ENCODE peak calls at places on chromosomes 7 and 10, in ten cellular contexts. D is small intestine, Z is aorta, T is IMR-90, M is sigmoid colon, N is fibroblast of lung, G is osteoblast, Y is thyroid gland, R is neuronal stem cell, L is heart right ventricle. K is an unnamed sample.

GRCh38 chr10:73625884-73626753 is 15.2 kb downstream of the MYOZ1 start:
- DNase-seq in T (peak; percentile 98), N (peak; percentile 98), Z (peak; percentile 97), L (peak; percentile 88), R (peak; percentile 97), G (peak; percentile 97), D (peak; percentile 99), M (peak; percentile 98), Y (peak; percentile 95), K (peak; percentile 96)

GRCh38 chr7:16465469-16466086 is at the start of gene SOSTDC1:
- DNase-seq in N (peak; percentile 37), M (no peak), Y (no peak), Z (no peak), T (no peak), R (peak; percentile 31), D (peak; percentile 29), G (peak; percentile 38), L (no peak), K (peak; percentile 10)

GRCh38 chr10:107913317-107914294 is 749.1 kb upstream of the SORCS1 start:
- DNase-seq in T (no peak), D (no peak), M (no peak), N (no peak), Z (no peak), L (no peak), G (no peak), R (peak; percentile 36), Y (no peak), K (peak; percentile 52)

GRCh38 chr7:112481833-112482669 is 1.3 kb downstream of the LSMEM1 start:
- DNase-seq in L (no peak), R (no peak), Z (no peak), N (peak; percentile 90), T (peak; percentile 86), G (peak; percentile 79), M (peak; percentile 90), Y (peak; percentile 27), D (no peak), K (no peak)

GRCh38 chr7:1569016-1569415 is 816 bp downstream of the PSMG3 start:
- DNase-seq in G (peak; percentile 78), M (no peak), Y (no peak), T (peak; percentile 41), D (peak; percentile 30), R (no peak), L (no peak), Z (no peak), N (peak; percentile 46), K (no peak)

GRCh38 chr10:121088524-121088923 is 237.4 kb downstream of the WDR11 start:
- DNase-seq in L (no peak), T (no peak), Y (peak; percentile 50), N (no peak), Z (no peak), M (no peak), R (no peak), D (no peak), G (peak; percentile 36), K (peak; percentile 68)

GRCh38 chr7:64667311-64667710 is 1.4 kb downstream of the ZNF107 start:
- DNase-seq in R (no peak), D (no peak), L (no peak), N (no peak), M (no peak), Y (no peak), G (no peak), T (no peak), Z (no peak), K (no peak)

GRCh38 chr7:105806592-105807266 is 69.7 kb downstream of the ATXN7L1 start:
- DNase-seq in Y (peak; percentile 75), D (peak; percentile 60), G (peak; percentile 94), M (no peak), L (no peak), N (peak; percentile 58), Z (no peak), R (no peak), T (peak; percentile 79), K (no peak)

GRCh38 chr10:96960872-96961271 is 128.8 kb downstream of the LCOR start:
- DNase-seq in R (no peak), T (peak; percentile 5), N (no peak), L (no peak), M (no peak), Y (no peak), G (no peak), Z (no peak), D (no peak), K (no peak)

GRCh38 chr10:43055991-43056567 is 20.8 kb upstream of the RET start:
- DNase-seq in R (no peak), D (no peak), G (no peak), M (peak; percentile 33), Z (peak; percentile 49), Y (peak; percentile 75), T (no peak), L (no peak), N (no peak), K (no peak)

GRCh38 chr7:685540-685939 is 41.0 kb upstream of the DNAAF5 start:
- DNase-seq in N (no peak), D (no peak), Z (no peak), T (no peak), R (no peak), L (no peak), Y (no peak), G (no peak), M (no peak), K (no peak)

GRCh38 chr10:17368708-17369272 is 85.6 kb downstream of the ST8SIA6 start:
- DNase-seq in L (no peak), D (no peak), T (no peak), M (no peak), N (no peak), Y (no peak), Z (no peak), R (no peak), G (no peak), K (no peak)

GRCh38 chr10:132948351-132948750 is 6.0 kb upstream of the CFAP46 start:
- DNase-seq in T (no peak), Y (no peak), R (no peak), N (no peak), Z (no peak), D (no peak), M (no peak), L (no peak), G (no peak), K (no peak)
- H3K4me3 ChIP-seq in T (no peak overlapping the region), Y (no peak overlapping the region), R (no peak overlapping the region), N (no peak overlapping the region), Z (no peak overlapping the region), D (no peak overlapping the region), M (no peak overlapping the region), L (no peak overlapping the region), G (no peak overlapping the region), K (no peak overlapping the region)

GRCh38 chr7:136549756-136550155 is 318.7 kb upstream of the CHRM2 start:
- DNase-seq in Y (no peak), R (no peak), M (no peak), T (no peak), G (no peak), L (no peak), Z (no peak), D (no peak), N (no peak), K (no peak)
- H3K36me3 ChIP-seq in Y (no peaks in the 10 kb centered on the region), R (no peaks in the 10 kb centered on the region), M (no peaks in the 10 kb centered on the region), T (no peaks in the 10 kb centered on the region), G (no peaks in the 10 kb centered on the region), L (no peaks in the 10 kb centered on the region), Z (no peaks in the 10 kb centered on the region), D (no peaks in the 10 kb centered on the region), N (no peaks in the 10 kb centered on the region), K (no peaks in the 10 kb centered on the region)

GRCh38 chr7:108363659-108364058 is 92.6 kb downstream of the NRCAM start:
- DNase-seq in Y (no peak), M (no peak), G (no peak), D (no peak), T (no peak), N (no peak), Z (no peak), L (no peak), R (no peak), K (no peak)

GRCh38 chr7:108358553-108358952 is 97.7 kb downstream of the NRCAM start:
- DNase-seq in M (no peak), D (peak; percentile 62), T (peak; percentile 64), Y (no peak), Z (no peak), G (no peak), N (peak; percentile 90), L (no peak), R (no peak), K (no peak)

DNA sequence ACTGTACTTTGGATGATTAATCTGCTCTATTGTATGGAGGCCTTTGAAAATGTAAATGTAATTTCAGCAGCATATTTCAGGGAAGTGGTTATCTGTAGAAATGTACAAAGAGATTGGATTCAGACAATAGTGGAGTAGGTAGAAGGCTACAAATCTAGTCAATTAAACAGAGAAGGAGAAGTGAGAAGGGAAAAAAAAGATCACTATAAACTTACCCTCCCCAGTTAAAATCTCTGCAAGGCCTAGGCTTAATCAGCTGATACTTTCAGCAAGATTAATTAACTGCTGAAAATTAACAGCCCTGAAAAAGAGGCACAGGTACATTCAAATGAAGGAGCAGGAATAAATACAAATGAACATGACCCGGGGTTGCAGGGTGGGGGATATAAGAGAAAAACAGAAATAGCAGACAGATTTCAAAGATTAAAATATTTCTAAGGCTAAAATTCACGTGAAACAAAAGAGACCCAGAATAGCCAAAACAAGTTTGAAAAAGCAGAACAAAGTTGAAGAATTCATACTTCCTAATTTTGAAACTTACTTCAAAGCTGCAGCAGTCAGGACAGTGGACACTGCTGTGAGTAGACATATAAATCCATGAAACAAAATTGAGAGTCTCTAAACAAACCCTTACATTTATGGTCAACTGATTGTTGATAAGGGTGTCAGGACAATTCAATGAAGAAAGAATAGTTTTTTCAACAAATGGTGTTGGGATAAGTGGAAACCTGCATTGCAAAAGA is 96.0 kb downstream of the NRCAM start:
- DNase-seq in Y (no peak), Z (no peak), N (no peak), G (no peak), T (no peak), R (no peak), M (no peak), D (no peak), L (no peak), K (no peak)
- H3K4me3 ChIP-seq in Y (no peak overlapping the region), Z (no peak overlapping the region), N (no peak overlapping the region), G (no peak overlapping the region), T (no peak overlapping the region), R (no peak overlapping the region), M (no peak overlapping the region), D (no peak overlapping the region), L (no peak overlapping the region), K (no peak overlapping the region)

GRCh38 chr7:129748710-129749109 is 137.2 kb downstream of the NRF1 start:
- DNase-seq in Z (no peak), N (peak; percentile 29), M (no peak), L (no peak), R (no peak), T (peak; percentile 24), G (no peak), Y (no peak), D (no peak), K (no peak)

GRCh38 chr7:129751916-129752315 is 140.4 kb downstream of the NRF1 start:
- DNase-seq in M (no peak), Y (no peak), D (no peak), G (no peak), N (no peak), R (no peak), T (no peak), Z (no peak), L (no peak), K (no peak)

GRCh38 chr7:129752760-129753159 is 141.2 kb downstream of the NRF1 start:
- DNase-seq in Z (no peak), T (no peak), G (no peak), D (no peak), R (no peak), L (no peak), N (no peak), Y (no peak), M (no peak), K (no peak)

GRCh38 chr7:129746857-129747529 is 135.5 kb downstream of the NRF1 start:
- DNase-seq in Y (no peak), Z (no peak), M (no peak), G (no peak), D (no peak), T (no peak), R (no peak), N (no peak), L (no peak), K (no peak)

GRCh38 chr7:129750091-129750870 is 138.8 kb downstream of the NRF1 start:
- DNase-seq in N (no peak), M (no peak), D (no peak), T (no peak), Y (no peak), Z (no peak), G (no peak), R (no peak), L (no peak), K (no peak)
- H3K36me3 ChIP-seq in N (peaks cover 2% of the 10 kb centered on the region), M (no peaks in the 10 kb centered on the region), D (no peaks in the 10 kb centered on the region), T (peaks cover 3% of the 10 kb centered on the region), Y (no peaks in the 10 kb centered on the region), Z (peaks cover 2% of the 10 kb centered on the region), G (no peaks in the 10 kb centered on the region), R (peaks cover 11% of the 10 kb centered on the region), L (peaks cover 41% of the 10 kb centered on the region), K (no peaks in the 10 kb centered on the region)

K was measured in H7.